ENCODE peak calls at places on chromosomes 11 and 22, in eight cellular contexts. One of them, this sample, is unnamed.

GRCh38 chr11:1573847-1574255 is 1.8 kb upstream of the DUSP8 start:
- DNase-seq in PC-3: peak; percentile 53
- DNase-seq in OCI-LY7: no peak
- DNase-seq in neural progenitor cell: no peak
- DNase-seq in HCT116: peak; percentile 39
- DNase-seq in hepatocyte: no peak
- DNase-seq in SK-N-SH: peak; percentile 62
- DNase-seq in MM.1S: no peak
- DNase-seq in this sample: no peak

GRCh38 chr11:47369676-47370075 is 8.7 kb downstream of the SPI1 start:
- DNase-seq in hepatocyte: no peak
- DNase-seq in OCI-LY7: no peak
- DNase-seq in neural progenitor cell: no peak
- DNase-seq in HCT116: no peak
- DNase-seq in SK-N-SH: no peak
- DNase-seq in MM.1S: no peak
- DNase-seq in PC-3: no peak
- DNase-seq in this sample: no peak

GRCh38 chr11:131977854-131978253 is 607.4 kb downstream of the NTM start:
- DNase-seq in neural progenitor cell: no peak
- DNase-seq in SK-N-SH: no peak
- DNase-seq in HCT116: no peak
- DNase-seq in OCI-LY7: no peak
- DNase-seq in PC-3: peak; percentile 66
- DNase-seq in hepatocyte: no peak
- DNase-seq in MM.1S: no peak
- DNase-seq in this sample: peak; percentile 61

GRCh38 chr11:103880968-103881367 is 155.5 kb upstream of the DDI1 start:
- DNase-seq in SK-N-SH: no peak
- DNase-seq in PC-3: no peak
- DNase-seq in OCI-LY7: no peak
- DNase-seq in MM.1S: no peak
- DNase-seq in neural progenitor cell: no peak
- DNase-seq in hepatocyte: no peak
- DNase-seq in HCT116: no peak
- DNase-seq in this sample: no peak

GRCh38 chr11:101428918-101429317 is 154.9 kb downstream of the TRPC6 start:
- DNase-seq in SK-N-SH: no peak
- DNase-seq in MM.1S: peak; percentile 52
- DNase-seq in neural progenitor cell: peak; percentile 57
- DNase-seq in OCI-LY7: peak; percentile 48
- DNase-seq in PC-3: peak; percentile 70
- DNase-seq in hepatocyte: peak; percentile 39
- DNase-seq in HCT116: peak; percentile 29
- DNase-seq in this sample: peak; percentile 74

GRCh38 chr22:17102297-17102667 is 17.5 kb downstream of the IL17RA start:
- DNase-seq in HCT116: no peak
- DNase-seq in SK-N-SH: no peak
- DNase-seq in neural progenitor cell: no peak
- DNase-seq in hepatocyte: no peak
- DNase-seq in OCI-LY7: no peak
- DNase-seq in PC-3: no peak
- DNase-seq in MM.1S: no peak
- DNase-seq in this sample: no peak

GRCh38 chr22:49570032-49570848 is 257.4 kb downstream of the BRD1 start:
- DNase-seq in PC-3: no peak
- DNase-seq in HCT116: no peak
- DNase-seq in neural progenitor cell: no peak
- DNase-seq in OCI-LY7: no peak
- DNase-seq in MM.1S: no peak
- DNase-seq in hepatocyte: no peak
- DNase-seq in SK-N-SH: no peak
- DNase-seq in this sample: no peak

GRCh38 chr22:24370426-24370825 is 57.0 kb upstream of the ADORA2A start:
- DNase-seq in hepatocyte: no peak
- DNase-seq in PC-3: no peak
- DNase-seq in HCT116: no peak
- DNase-seq in neural progenitor cell: no peak
- DNase-seq in OCI-LY7: no peak
- DNase-seq in MM.1S: no peak
- DNase-seq in SK-N-SH: no peak
- DNase-seq in this sample: no peak

GRCh38 chr11:65619281-65619928 is 3.8 kb downstream of the PCNX3 start:
- DNase-seq in SK-N-SH: no peak
- DNase-seq in OCI-LY7: no peak
- DNase-seq in PC-3: no peak
- DNase-seq in MM.1S: no peak
- DNase-seq in neural progenitor cell: no peak
- DNase-seq in hepatocyte: no peak
- DNase-seq in HCT116: no peak
- DNase-seq in this sample: no peak

GRCh38 chr11:35014352-35014751 is 97.9 kb downstream of the PDHX start:
- DNase-seq in hepatocyte: no peak
- DNase-seq in neural progenitor cell: no peak
- DNase-seq in MM.1S: no peak
- DNase-seq in OCI-LY7: no peak
- DNase-seq in HCT116: no peak
- DNase-seq in SK-N-SH: no peak
- DNase-seq in PC-3: peak; percentile 38
- DNase-seq in this sample: no peak

GRCh38 chr11:102361100-102362021 is 14.3 kb downstream of the BIRC2 start:
- DNase-seq in HCT116: no peak
- DNase-seq in neural progenitor cell: no peak
- DNase-seq in MM.1S: no peak
- DNase-seq in PC-3: no peak
- DNase-seq in hepatocyte: no peak
- DNase-seq in OCI-LY7: peak; percentile 62
- DNase-seq in SK-N-SH: no peak
- DNase-seq in this sample: no peak

GRCh38 chr11:84969103-84969502 is 658.0 kb downstream of the DLG2 start:
- DNase-seq in hepatocyte: no peak
- DNase-seq in MM.1S: no peak
- DNase-seq in neural progenitor cell: peak; percentile 4
- DNase-seq in HCT116: no peak
- DNase-seq in SK-N-SH: no peak
- DNase-seq in OCI-LY7: no peak
- DNase-seq in PC-3: no peak
- DNase-seq in this sample: no peak

GRCh38 chr22:48070760-48071159 is 1308.3 kb downstream of the TBC1D22A start:
- DNase-seq in SK-N-SH: no peak
- DNase-seq in OCI-LY7: peak; percentile 89
- DNase-seq in HCT116: no peak
- DNase-seq in hepatocyte: no peak
- DNase-seq in PC-3: no peak
- DNase-seq in MM.1S: no peak
- DNase-seq in neural progenitor cell: peak; percentile 33
- DNase-seq in this sample: peak; percentile 22

GRCh38 chr11:104570088-104570701 is 328.1 kb downstream of the CASP12 start:
- DNase-seq in SK-N-SH: no peak
- DNase-seq in hepatocyte: no peak
- DNase-seq in OCI-LY7: no peak
- DNase-seq in PC-3: peak; percentile 84
- DNase-seq in MM.1S: no peak
- DNase-seq in HCT116: no peak
- DNase-seq in neural progenitor cell: no peak
- DNase-seq in this sample: no peak

GRCh38 chr11:114551060-114551459 is 8.6 kb downstream of the NXPE1 start:
- DNase-seq in HCT116: no peak
- DNase-seq in MM.1S: no peak
- DNase-seq in SK-N-SH: no peak
- DNase-seq in PC-3: no peak
- DNase-seq in neural progenitor cell: no peak
- DNase-seq in hepatocyte: no peak
- DNase-seq in OCI-LY7: no peak
- DNase-seq in this sample: no peak

GRCh38 chr11:102705626-102706025 is at the start of gene MMP27:
- DNase-seq in PC-3: no peak
- DNase-seq in neural progenitor cell: no peak
- DNase-seq in hepatocyte: no peak
- DNase-seq in MM.1S: no peak
- DNase-seq in SK-N-SH: no peak
- DNase-seq in OCI-LY7: no peak
- DNase-seq in HCT116: no peak
- DNase-seq in this sample: no peak

GRCh38 chr11:74212533-74212932 is 41.4 kb downstream of the PPME1 start:
- DNase-seq in HCT116: no peak
- DNase-seq in neural progenitor cell: no peak
- DNase-seq in SK-N-SH: no peak
- DNase-seq in hepatocyte: no peak
- DNase-seq in PC-3: no peak
- DNase-seq in OCI-LY7: no peak
- DNase-seq in MM.1S: no peak
- DNase-seq in this sample: peak; percentile 6

GRCh38 chr22:42608481-42609361 is 6.0 kb downstream of the POLDIP3 start:
- DNase-seq in SK-N-SH: no peak
- DNase-seq in MM.1S: no peak
- DNase-seq in OCI-LY7: no peak
- DNase-seq in hepatocyte: no peak
- DNase-seq in HCT116: no peak
- DNase-seq in neural progenitor cell: peak; percentile 31
- DNase-seq in PC-3: peak; percentile 14
- DNase-seq in this sample: no peak

GRCh38 chr11:73178092-73178539 is 36.0 kb upstream of the FCHSD2 start:
- DNase-seq in MM.1S: peak; percentile 86
- DNase-seq in hepatocyte: peak; percentile 87
- DNase-seq in PC-3: peak; percentile 92
- DNase-seq in neural progenitor cell: peak; percentile 90
- DNase-seq in SK-N-SH: peak; percentile 86
- DNase-seq in OCI-LY7: peak; percentile 94
- DNase-seq in HCT116: peak; percentile 42
- DNase-seq in this sample: peak; percentile 89

GRCh38 chr11:133787379-133788103 is 57.8 kb downstream of the SPATA19 start:
- DNase-seq in SK-N-SH: no peak
- DNase-seq in PC-3: no peak
- DNase-seq in hepatocyte: peak; percentile 25
- DNase-seq in HCT116: no peak
- DNase-seq in OCI-LY7: no peak
- DNase-seq in MM.1S: no peak
- DNase-seq in neural progenitor cell: peak; percentile 57
- DNase-seq in this sample: peak; percentile 86

GRCh38 chr11:93849751-93850584 is 450 bp downstream of the VSTM5 start:
- DNase-seq in MM.1S: no peak
- DNase-seq in hepatocyte: peak; percentile 38
- DNase-seq in PC-3: peak; percentile 30
- DNase-seq in OCI-LY7: no peak
- DNase-seq in SK-N-SH: peak; percentile 83
- DNase-seq in neural progenitor cell: peak; percentile 38
- DNase-seq in HCT116: no peak
- DNase-seq in this sample: peak; percentile 66

GRCh38 chr11:82270870-82271269 is 462.8 kb downstream of the FAM181B start:
- DNase-seq in neural progenitor cell: no peak
- DNase-seq in MM.1S: no peak
- DNase-seq in PC-3: no peak
- DNase-seq in SK-N-SH: no peak
- DNase-seq in OCI-LY7: no peak
- DNase-seq in hepatocyte: no peak
- DNase-seq in HCT116: no peak
- DNase-seq in this sample: peak; percentile 21
- TF ChIP-seq EZH2phosphoT487 in neural progenitor cell: no peak
- TF ChIP-seq EZH2phosphoT487 in MM.1S: no peak
- TF ChIP-seq EZH2phosphoT487 in PC-3: no peak
- TF ChIP-seq EZH2phosphoT487 in SK-N-SH: no peak
- TF ChIP-seq EZH2phosphoT487 in OCI-LY7: no peak
- TF ChIP-seq EZH2phosphoT487 in hepatocyte: no peak
- TF ChIP-seq EZH2phosphoT487 in HCT116: no peak
- TF ChIP-seq EZH2phosphoT487 in this sample: no peak

GRCh38 chr11:124814739-124815138 is 14.5 kb upstream of the MSANTD2 start:
- DNase-seq in hepatocyte: no peak
- DNase-seq in SK-N-SH: no peak
- DNase-seq in MM.1S: no peak
- DNase-seq in neural progenitor cell: no peak
- DNase-seq in HCT116: no peak
- DNase-seq in OCI-LY7: no peak
- DNase-seq in PC-3: peak; percentile 41
- DNase-seq in this sample: no peak
- H2AFZ ChIP-seq in hepatocyte: no peak overlapping the region
- H2AFZ ChIP-seq in SK-N-SH: no peak overlapping the region
- H2AFZ ChIP-seq in MM.1S: no peak overlapping the region
- H2AFZ ChIP-seq in neural progenitor cell: no peak overlapping the region
- H2AFZ ChIP-seq in HCT116: no peak overlapping the region
- H2AFZ ChIP-seq in OCI-LY7: no peak overlapping the region
- H2AFZ ChIP-seq in PC-3: no peak overlapping the region
- H2AFZ ChIP-seq in this sample: no peak overlapping the region

DNA sequence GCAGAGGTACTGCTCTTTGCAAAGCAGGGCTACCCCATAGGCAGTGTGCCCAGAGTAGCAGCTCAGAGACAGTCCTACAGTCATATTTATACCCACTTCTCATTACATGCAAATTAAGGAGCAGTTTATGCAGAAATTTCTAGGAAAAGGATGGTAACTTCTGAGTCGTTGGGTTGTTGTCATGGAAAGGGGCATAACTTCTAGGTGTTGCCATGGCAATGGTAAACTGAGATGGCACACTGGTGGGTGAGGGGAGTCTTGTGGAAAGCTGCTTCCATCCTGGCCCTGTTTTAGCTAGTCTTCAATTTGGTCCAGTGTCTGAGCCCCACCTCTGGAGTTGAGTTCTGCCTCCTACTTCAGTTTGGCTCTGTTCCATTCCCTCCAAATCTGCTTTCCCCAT is 77.4 kb downstream of the MN1 start:
- DNase-seq in neural progenitor cell: no peak
- DNase-seq in PC-3: no peak
- DNase-seq in OCI-LY7: no peak
- DNase-seq in MM.1S: no peak
- DNase-seq in SK-N-SH: no peak
- DNase-seq in HCT116: no peak
- DNase-seq in hepatocyte: no peak
- DNase-seq in this sample: no peak
- TF ChIP-seq EZH2phosphoT487 in neural progenitor cell: no peak
- TF ChIP-seq EZH2phosphoT487 in PC-3: no peak
- TF ChIP-seq EZH2phosphoT487 in OCI-LY7: no peak
- TF ChIP-seq EZH2phosphoT487 in MM.1S: no peak
- TF ChIP-seq EZH2phosphoT487 in SK-N-SH: no peak
- TF ChIP-seq EZH2phosphoT487 in HCT116: no peak
- TF ChIP-seq EZH2phosphoT487 in hepatocyte: no peak
- TF ChIP-seq EZH2phosphoT487 in this sample: no peak

DNA sequence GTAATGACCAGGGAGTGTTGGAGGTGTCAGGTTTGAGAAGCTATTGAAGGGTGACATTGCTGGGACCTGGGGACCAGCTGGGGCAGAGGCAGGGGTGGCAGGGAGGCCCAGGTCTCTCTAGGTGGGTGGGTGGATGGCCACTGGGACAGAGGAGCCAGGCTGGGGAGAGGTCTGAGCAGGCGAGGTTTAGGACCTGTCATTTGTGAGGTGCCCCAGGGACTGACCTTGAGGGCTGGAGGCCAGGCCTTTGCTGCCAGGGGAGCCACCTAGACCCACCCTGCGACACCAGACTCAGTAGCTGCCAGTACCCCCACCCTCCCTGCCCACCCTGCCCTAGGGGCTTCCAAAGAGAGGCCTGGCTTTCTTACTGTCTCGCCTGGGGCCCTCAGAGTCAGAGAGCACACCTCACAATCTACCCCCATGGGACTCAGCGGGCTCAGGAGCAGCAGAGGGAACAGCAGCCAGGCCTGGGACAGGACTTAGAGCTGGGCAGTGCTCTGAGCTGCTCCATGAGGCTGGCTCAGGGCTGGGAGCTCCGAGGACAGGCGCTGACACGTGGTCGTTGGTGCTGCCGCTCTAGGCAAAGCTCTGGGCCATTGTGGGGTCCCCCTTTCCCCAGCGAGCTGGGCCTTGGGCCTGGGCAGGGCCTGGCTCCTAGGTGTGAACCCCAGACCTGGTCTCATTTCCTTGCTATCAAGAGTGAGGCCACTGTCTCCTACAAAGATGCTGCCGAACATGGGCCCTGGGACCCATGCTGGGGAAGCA is 28.6 kb upstream of the PPARA start:
- DNase-seq in hepatocyte: no peak
- DNase-seq in OCI-LY7: no peak
- DNase-seq in neural progenitor cell: no peak
- DNase-seq in PC-3: no peak
- DNase-seq in MM.1S: no peak
- DNase-seq in SK-N-SH: no peak
- DNase-seq in HCT116: no peak
- DNase-seq in this sample: no peak
- H2AFZ ChIP-seq in hepatocyte: no peak overlapping the region
- H2AFZ ChIP-seq in OCI-LY7: no peak overlapping the region
- H2AFZ ChIP-seq in neural progenitor cell: no peak overlapping the region
- H2AFZ ChIP-seq in PC-3: no peak overlapping the region
- H2AFZ ChIP-seq in MM.1S: no peak overlapping the region
- H2AFZ ChIP-seq in SK-N-SH: no peak overlapping the region
- H2AFZ ChIP-seq in HCT116: no peak overlapping the region
- H2AFZ ChIP-seq in this sample: no peak overlapping the region